ENCODE peak calls at places on chromosome 19, in five cellular contexts. H is body of pancreas; I is activated CD4-positive, CD25-positive, alpha-beta regulatory T cell treated with anti-CD3 and anti-CD28 coated beads, Interleukin-2, amount 50 U/mL, for 72 hours; T is foreskin fibroblast; F is stimulated activated CD8-positive, alpha-beta memory T cell treated with anti-CD3 and anti-CD28 coated beads, Interleukin-12 subunit alpha, Interleukin-12 subunit beta, amount 100 ng/mL, for 4 hours. X is an unnamed sample.

GRCh38 chr19:34474233-34474989 is 7.1 kb upstream of the WTIP start:
- DNase-seq in F (no peak), I (no peak), T (peak), H (no peak), X (no peak)

GRCh38 chr19:6412111-6412999 is 12.3 kb downstream of the KHSRP start:
- DNase-seq in H (peak), T (peak), F (no peak), I (peak), X (peak)

GRCh38 chr19:13920524-13920923 is 14.5 kb downstream of the CC2D1A start:
- DNase-seq in F (no peak), T (no peak), I (no peak), H (no peak), X (no peak)

GRCh38 chr19:4866595-4867424 is 657 bp downstream of the PLIN3 start:
- DNase-seq in I (peak), H (peak), F (peak), T (peak), X (peak)

GRCh38 chr19:1568320-1569019 is at the start of gene MEX3D:
- DNase-seq in F (peak), T (peak), H (peak), I (peak), X (peak)

GRCh38 chr19:51687791-51688664 is 5.1 kb upstream of the SPACA6 start:
- DNase-seq in H (peak), I (no peak), F (no peak), T (peak), X (no peak)

GRCh38 chr19:23440207-23440606 is 44.9 kb upstream of the ZNF91 start:
- DNase-seq in I (no peak), H (no peak), T (no peak), F (no peak), X (peak)

GRCh38 chr19:4108767-4109625 is 14.9 kb downstream of the MAP2K2 start:
- DNase-seq in T (no peak), I (peak), H (no peak), F (peak), X (no peak)

GRCh38 chr19:6925801-6926751 is 38.7 kb downstream of the ADGRE1 start:
- DNase-seq in H (no peak), I (peak), F (no peak), T (no peak), X (no peak)

GRCh38 chr19:31252476-31252875 is 96.8 kb downstream of the TSHZ3 start:
- DNase-seq in H (no peak), F (no peak), T (no peak), I (no peak), X (no peak)

GRCh38 chr19:313169-313987 is 22.2 kb upstream of the PLPP2 start:
- DNase-seq in T (no peak), H (no peak), I (no peak), F (no peak), X (no peak)

GRCh38 chr19:13965377-13965896 is 13.1 kb downstream of the DCAF15 start:
- DNase-seq in I (no peak), F (no peak), H (no peak), T (no peak), X (no peak)

GRCh38 chr19:39871362-39871761 is 25.2 kb upstream of the FBL start:
- DNase-seq in I (no peak), F (no peak), T (no peak), H (no peak), X (no peak)

GRCh38 chr19:3057275-3057714 is 5.0 kb downstream of the TLE5 start:
- DNase-seq in I (no peak), F (no peak), T (peak), H (peak), X (no peak)

GRCh38 chr19:47776568-47776967 is 1.9 kb upstream of the SELENOW start:
- DNase-seq in H (no peak), F (no peak), T (no peak), I (no peak), X (no peak)

GRCh38 chr19:18650048-18650435 is 13.2 kb downstream of the KLHL26 start:
- DNase-seq in F (no peak), I (no peak), T (peak), H (no peak), X (no peak)

GRCh38 chr19:31641591-31641990 is 292.4 kb upstream of the TSHZ3 start:
- DNase-seq in H (no peak), T (no peak), F (no peak), I (no peak), X (no peak)

GRCh38 chr19:41321600-41322270 is 11.8 kb downstream of the CCDC97 start:
- DNase-seq in I (no peak), T (peak), F (no peak), H (no peak), X (no peak)

GRCh38 chr19:11345122-11345752 is 831 bp downstream of the TMEM205 start:
- DNase-seq in H (peak), T (peak), F (no peak), I (no peak), X (no peak)

GRCh38 chr19:812049-812816 is 9.5 kb downstream of the PLPPR3 start:
- DNase-seq in T (no peak), F (no peak), I (no peak), H (no peak), X (no peak)

GRCh38 chr19:18254546-18255500 is 19.4 kb downstream of the IQCN start:
- DNase-seq in I (no peak), T (no peak), F (no peak), H (peak), X (peak)

GRCh38 chr19:49683814-49684250 is 5.6 kb upstream of the ADM5 start:
- DNase-seq in F (no peak), T (no peak), I (no peak), H (no peak), X (no peak)

GRCh38 chr19:12564016-12564664 is 12.9 kb upstream of the ZNF564 start:
- DNase-seq in F (peak), T (peak), H (peak), I (peak), X (peak)

GRCh38 chr19:4676955-4677731 is 7.0 kb upstream of the MYDGF start:
- DNase-seq in H (peak), I (no peak), T (peak), F (no peak), X (peak)

GRCh38 chr19:24054044-24054935 is 32.7 kb upstream of the ZNF254 start:
- DNase-seq in H (no peak), F (no peak), I (no peak), T (peak), X (no peak)

GRCh38 chr19:55160128-55160985 is 2.8 kb upstream of the TNNI3 start:
- DNase-seq in H (peak), T (peak), I (peak), F (peak), X (peak)

GRCh38 chr19:17081672-17082630 is 6.4 kb downstream of the MYO9B start:
- DNase-seq in H (no peak), T (no peak), I (no peak), F (no peak), X (peak)

GRCh38 chr19:50478901-50479715 is 2.5 kb upstream of the GARIN5A start:
- DNase-seq in I (no peak), F (no peak), H (no peak), T (peak), X (peak)

GRCh38 chr19:18700501-18701249 is 17.2 kb downstream of the CRTC1 start:
- DNase-seq in H (peak), I (peak), F (peak), T (peak), X (peak)

GRCh38 chr19:50959731-50960500 is 7.1 kb upstream of the KLK5 start:
- DNase-seq in F (no peak), H (no peak), T (no peak), I (no peak), X (peak)

GRCh38 chr19:29535984-29536508 is 10.3 kb downstream of the VSTM2B start:
- DNase-seq in F (no peak), I (no peak), H (no peak), T (no peak), X (no peak)

GRCh38 chr19:2239771-2240770 is 3.4 kb downstream of the SF3A2 start:
- DNase-seq in T (peak), F (no peak), H (no peak), I (no peak), X (peak)

X was measured in NAMALWA.